ENCODE peak calls at places on chromosomes 12 and 14, in four cellular contexts. One of them, this sample, is unnamed.

GRCh38 chr12:102526701-102527100 is 46.3 kb upstream of the IGF1 start:
- DNase-seq in H9: no peak
- DNase-seq in IMR-90: peak
- DNase-seq in neuronal stem cell: no peak
- DNase-seq in this sample: no peak

GRCh38 chr12:94435511-94435927 is 24.1 kb downstream of the CEP83 start:
- DNase-seq in H9: peak
- DNase-seq in IMR-90: no peak
- DNase-seq in neuronal stem cell: no peak
- DNase-seq in this sample: no peak

GRCh38 chr12:45122776-45123380 is 72.0 kb upstream of the DBX2 start:
- DNase-seq in H9: no peak
- DNase-seq in IMR-90: peak
- DNase-seq in neuronal stem cell: peak
- DNase-seq in this sample: peak

GRCh38 chr14:36525746-36526099 is 5.7 kb upstream of the NKX2-1 start:
- DNase-seq in H9: no peak
- DNase-seq in IMR-90: no peak
- DNase-seq in neuronal stem cell: no peak
- DNase-seq in this sample: no peak

GRCh38 chr14:28751467-28752058 is 15.0 kb upstream of the FOXG1 start:
- DNase-seq in H9: peak
- DNase-seq in IMR-90: peak
- DNase-seq in neuronal stem cell: no peak
- DNase-seq in this sample: peak

GRCh38 chr12:69108024-69108423 is 131.3 kb upstream of the CPSF6 start:
- DNase-seq in H9: no peak
- DNase-seq in IMR-90: no peak
- DNase-seq in neuronal stem cell: no peak
- DNase-seq in this sample: no peak

GRCh38 chr12:113601656-113602263 is 130.1 kb upstream of the LHX5 start:
- DNase-seq in H9: no peak
- DNase-seq in IMR-90: no peak
- DNase-seq in neuronal stem cell: peak
- DNase-seq in this sample: no peak

GRCh38 chr12:9252256-9252655 is 44.1 kb upstream of the PZP start:
- DNase-seq in H9: no peak
- DNase-seq in IMR-90: no peak
- DNase-seq in neuronal stem cell: no peak
- DNase-seq in this sample: no peak

GRCh38 chr14:44833376-44833775 is 128.4 kb downstream of the KLHL28 start:
- DNase-seq in H9: no peak
- DNase-seq in IMR-90: peak
- DNase-seq in neuronal stem cell: no peak
- DNase-seq in this sample: peak

GRCh38 chr12:126569706-126570105 is 1504.5 kb downstream of the AACS start:
- DNase-seq in H9: no peak
- DNase-seq in IMR-90: no peak
- DNase-seq in neuronal stem cell: no peak
- DNase-seq in this sample: no peak

GRCh38 chr14:34470319-34470718 is 8.3 kb upstream of the SPTSSA start:
- DNase-seq in H9: no peak
- DNase-seq in IMR-90: no peak
- DNase-seq in neuronal stem cell: no peak
- DNase-seq in this sample: no peak

GRCh38 chr12:21757665-21758064 is 16.8 kb downstream of the KCNJ8 start:
- DNase-seq in H9: no peak
- DNase-seq in IMR-90: no peak
- DNase-seq in neuronal stem cell: no peak
- DNase-seq in this sample: no peak

GRCh38 chr14:53564870-53565269 is 391.8 kb downstream of the BMP4 start:
- DNase-seq in H9: no peak
- DNase-seq in IMR-90: no peak
- DNase-seq in neuronal stem cell: no peak
- DNase-seq in this sample: no peak

GRCh38 chr14:36229262-36229661 is 52.7 kb upstream of the PTCSC3 start:
- DNase-seq in H9: no peak
- DNase-seq in IMR-90: no peak
- DNase-seq in neuronal stem cell: no peak
- DNase-seq in this sample: no peak

GRCh38 chr14:94145902-94146527 is 16.6 kb upstream of the IFI27L2 start:
- DNase-seq in H9: no peak
- DNase-seq in IMR-90: no peak
- DNase-seq in neuronal stem cell: no peak
- DNase-seq in this sample: no peak

GRCh38 chr12:64737539-64737938 is 21.7 kb downstream of the GNS start:
- DNase-seq in H9: no peak
- DNase-seq in IMR-90: no peak
- DNase-seq in neuronal stem cell: no peak
- DNase-seq in this sample: no peak

GRCh38 chr12:132572801-132573760 is 37.3 kb downstream of the LRCOL1 start:
- DNase-seq in H9: no peak
- DNase-seq in IMR-90: no peak
- DNase-seq in neuronal stem cell: no peak
- DNase-seq in this sample: no peak

GRCh38 chr12:102182635-102183034 is 15.0 kb downstream of the PMCH start:
- DNase-seq in H9: no peak
- DNase-seq in IMR-90: no peak
- DNase-seq in neuronal stem cell: no peak
- DNase-seq in this sample: no peak

GRCh38 chr14:77607741-77608302 is 8.6 kb downstream of the SPTLC2 start:
- DNase-seq in H9: peak
- DNase-seq in IMR-90: no peak
- DNase-seq in neuronal stem cell: no peak
- DNase-seq in this sample: no peak

GRCh38 chr14:74018029-74018703 is 922 bp downstream of the ENTPD5 start:
- DNase-seq in H9: no peak
- DNase-seq in IMR-90: peak
- DNase-seq in neuronal stem cell: no peak
- DNase-seq in this sample: peak

GRCh38 chr12:50659690-50660424 is 104.0 kb upstream of the ATF1 start:
- DNase-seq in H9: no peak
- DNase-seq in IMR-90: no peak
- DNase-seq in neuronal stem cell: no peak
- DNase-seq in this sample: no peak

GRCh38 chr14:38238332-38238731 is 17.6 kb downstream of the CLEC14A start:
- DNase-seq in H9: no peak
- DNase-seq in IMR-90: peak
- DNase-seq in neuronal stem cell: no peak
- DNase-seq in this sample: peak

GRCh38 chr14:53619625-53620324 is 336.9 kb downstream of the BMP4 start:
- DNase-seq in H9: no peak
- DNase-seq in IMR-90: peak
- DNase-seq in neuronal stem cell: no peak
- DNase-seq in this sample: peak

GRCh38 chr14:77023001-77023996 is 5.2 kb downstream of the IRF2BPL start:
- DNase-seq in H9: peak
- DNase-seq in IMR-90: peak
- DNase-seq in neuronal stem cell: no peak
- DNase-seq in this sample: peak

GRCh38 chr14:53249059-53249458 is 95.9 kb upstream of the DDHD1 start:
- DNase-seq in H9: no peak
- DNase-seq in IMR-90: peak
- DNase-seq in neuronal stem cell: no peak
- DNase-seq in this sample: no peak

GRCh38 chr14:63245893-63246292 is 41.6 kb downstream of the RHOJ start:
- DNase-seq in H9: no peak
- DNase-seq in IMR-90: no peak
- DNase-seq in neuronal stem cell: no peak
- DNase-seq in this sample: no peak

GRCh38 chr14:63248211-63248610 is 44.0 kb downstream of the RHOJ start:
- DNase-seq in H9: no peak
- DNase-seq in IMR-90: peak
- DNase-seq in neuronal stem cell: no peak
- DNase-seq in this sample: peak

GRCh38 chr14:63237791-63238190 is 33.5 kb downstream of the RHOJ start:
- DNase-seq in H9: no peak
- DNase-seq in IMR-90: no peak
- DNase-seq in neuronal stem cell: no peak
- DNase-seq in this sample: no peak

GRCh38 chr14:63249112-63249511 is 44.9 kb downstream of the RHOJ start:
- DNase-seq in H9: no peak
- DNase-seq in IMR-90: peak
- DNase-seq in neuronal stem cell: no peak
- DNase-seq in this sample: no peak

GRCh38 chr14:63243646-63244045 is 39.4 kb downstream of the RHOJ start:
- DNase-seq in H9: no peak
- DNase-seq in IMR-90: no peak
- DNase-seq in neuronal stem cell: no peak
- DNase-seq in this sample: no peak
- H3K18ac ChIP-seq in H9: no peak
- H3K18ac ChIP-seq in IMR-90: no peak
- H3K18ac ChIP-seq in neuronal stem cell: no peak
- H3K18ac ChIP-seq in this sample: no peak

GRCh38 chr12:108374596-108375320 is 35.6 kb upstream of the CMKLR1 start:
- DNase-seq in H9: no peak
- DNase-seq in IMR-90: no peak
- DNase-seq in neuronal stem cell: no peak
- DNase-seq in this sample: no peak
- H3K4ac ChIP-seq in H9: no peak
- H3K4ac ChIP-seq in IMR-90: no peak
- H3K4ac ChIP-seq in neuronal stem cell: no peak
- H3K4ac ChIP-seq in this sample: no peak

DNA sequence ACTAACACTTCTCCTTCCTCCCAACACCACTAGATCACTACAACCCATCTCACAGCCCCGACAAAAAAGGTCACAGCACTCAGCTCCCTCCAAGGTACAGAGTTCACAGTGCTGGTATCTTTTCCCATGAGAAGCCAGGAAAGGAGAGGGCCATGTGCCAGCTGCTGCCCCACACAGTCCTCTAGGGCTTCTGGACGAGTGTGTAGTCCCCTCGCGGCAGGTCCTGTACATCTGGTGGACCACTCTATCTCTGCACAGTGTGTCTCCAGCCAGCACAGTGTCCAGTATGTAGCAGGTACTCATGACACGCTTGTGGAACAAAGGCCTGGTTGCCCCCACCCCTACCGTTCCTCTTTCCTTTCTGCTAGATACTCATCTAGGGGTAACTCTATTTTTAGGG is 134.4 kb upstream of the FOXN3 start:
- DNase-seq in H9: no peak
- DNase-seq in IMR-90: no peak
- DNase-seq in neuronal stem cell: no peak
- DNase-seq in this sample: no peak
- H3K18ac ChIP-seq in H9: no peak
- H3K18ac ChIP-seq in IMR-90: no peak
- H3K18ac ChIP-seq in neuronal stem cell: peak
- H3K18ac ChIP-seq in this sample: no peak

DNA sequence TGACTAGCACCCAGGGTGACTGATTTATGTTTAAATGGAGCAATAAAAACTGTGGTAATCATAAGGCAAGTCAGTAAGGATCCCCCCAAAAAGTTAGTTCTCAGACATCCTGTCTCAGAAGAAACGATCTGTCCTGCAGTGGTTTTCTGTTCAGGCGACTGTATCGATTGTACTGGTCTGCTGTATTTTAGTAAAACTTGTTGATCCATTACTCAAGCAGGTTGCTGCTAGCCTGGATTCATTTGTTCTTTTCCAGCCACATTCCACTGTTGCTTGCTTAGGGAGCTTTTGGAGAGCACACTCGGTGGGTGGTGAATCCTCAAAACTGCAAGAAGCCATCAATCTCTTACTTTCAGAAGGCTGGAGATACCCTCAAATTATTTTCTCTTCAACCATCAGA is 107.2 kb downstream of the DACT1 start:
- DNase-seq in H9: no peak
- DNase-seq in IMR-90: no peak
- DNase-seq in neuronal stem cell: no peak
- DNase-seq in this sample: peak
- H3K4ac ChIP-seq in H9: no peak
- H3K4ac ChIP-seq in IMR-90: no peak
- H3K4ac ChIP-seq in neuronal stem cell: no peak
- H3K4ac ChIP-seq in this sample: no peak

GRCh38 chr12:2879853-2880252 is 2.8 kb downstream of the RHNO1 start:
- DNase-seq in H9: no peak
- DNase-seq in IMR-90: no peak
- DNase-seq in neuronal stem cell: no peak
- DNase-seq in this sample: no peak

GRCh38 chr12:2876431-2877046 is 435 bp downstream of the FOXM1 start:
- DNase-seq in H9: no peak
- DNase-seq in IMR-90: no peak
- DNase-seq in neuronal stem cell: no peak
- DNase-seq in this sample: peak

GRCh38 chr12:2877047-2877958 is at the start of the genes FOXM1 and RHNO1:
- DNase-seq in H9: peak
- DNase-seq in IMR-90: peak
- DNase-seq in neuronal stem cell: peak
- DNase-seq in this sample: peak

GRCh38 chr12:2877959-2878732 is 1.1 kb downstream of the RHNO1 start:
- DNase-seq in H9: peak
- DNase-seq in IMR-90: peak
- DNase-seq in neuronal stem cell: no peak
- DNase-seq in this sample: peak
- H3K18ac ChIP-seq in H9: no peak
- H3K18ac ChIP-seq in IMR-90: peak
- H3K18ac ChIP-seq in neuronal stem cell: no peak
- H3K18ac ChIP-seq in this sample: peak

DNA sequence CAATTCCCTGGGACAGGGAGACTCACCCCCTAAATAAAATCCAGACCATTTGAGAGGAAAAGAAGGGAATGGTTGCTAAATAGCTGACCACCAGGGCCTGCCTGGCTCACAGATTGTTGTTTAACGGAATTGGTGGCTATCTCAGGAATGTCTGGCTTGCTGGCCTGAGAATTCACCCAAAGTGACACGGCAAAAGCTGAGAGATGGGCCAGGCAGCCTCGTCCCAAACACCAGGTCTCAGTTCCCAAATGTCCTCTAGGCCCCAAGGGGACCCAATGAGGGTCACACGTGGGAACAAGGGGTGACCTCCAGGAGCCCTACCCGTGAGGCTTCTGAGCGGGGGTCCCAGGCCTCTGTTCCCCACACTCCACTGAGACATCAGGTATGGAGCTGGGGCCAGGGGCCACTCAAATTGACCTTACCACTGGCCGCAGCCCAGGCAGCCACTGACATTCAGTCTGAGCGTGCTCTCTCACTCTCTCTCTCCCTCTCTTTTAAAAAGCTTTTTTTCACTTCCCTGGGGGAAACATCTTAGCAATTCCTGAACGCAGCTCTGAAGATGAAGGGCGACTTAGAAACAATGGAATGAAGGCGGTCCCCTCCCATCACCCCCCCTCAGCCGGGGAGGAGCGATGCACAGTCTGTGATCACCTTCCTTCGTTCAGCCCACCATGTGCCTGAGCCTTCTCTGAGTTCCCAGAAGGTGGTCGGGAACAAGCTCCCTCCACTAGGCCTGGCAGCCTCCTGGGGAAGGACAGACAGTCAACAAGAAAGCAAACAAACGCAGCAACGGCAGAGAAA is 131.2 kb downstream of the SCARB1 start:
- DNase-seq in H9: no peak
- DNase-seq in IMR-90: no peak
- DNase-seq in neuronal stem cell: no peak
- DNase-seq in this sample: peak
- H3K4ac ChIP-seq in H9: no peak
- H3K4ac ChIP-seq in IMR-90: peak
- H3K4ac ChIP-seq in neuronal stem cell: no peak
- H3K4ac ChIP-seq in this sample: peak

This sample was measured in mesenchymal stem cell.